ENCODE peak calls at places on chromosomes 12 and 14, in four cellular contexts. One of them, this sample, is unnamed.

GRCh38 chr12:26727482-26728204 is 105.4 kb downstream of the ITPR2 start:
- DNase-seq in trophoblast cell: no peak
- DNase-seq in CD8-positive, alpha-beta T cell: no peak
- DNase-seq in AG09309: no peak
- DNase-seq in this sample: no peak

GRCh38 chr12:19230299-19230866 is 100.8 kb downstream of the PLEKHA5 start:
- DNase-seq in trophoblast cell: no peak
- DNase-seq in AG09309: no peak
- DNase-seq in CD8-positive, alpha-beta T cell: no peak
- DNase-seq in this sample: no peak

GRCh38 chr12:84807249-84807648 is 105.3 kb downstream of the SLC6A15 start:
- DNase-seq in trophoblast cell: no peak
- DNase-seq in CD8-positive, alpha-beta T cell: no peak
- DNase-seq in AG09309: no peak
- DNase-seq in this sample: no peak

GRCh38 chr14:60721331-60722162 is 2.6 kb downstream of the SIX4 start:
- DNase-seq in trophoblast cell: peak; percentile 51
- DNase-seq in AG09309: no peak
- DNase-seq in CD8-positive, alpha-beta T cell: peak; percentile 74
- DNase-seq in this sample: no peak

GRCh38 chr12:70920251-70920851 is at the start of gene PTPRR:
- DNase-seq in CD8-positive, alpha-beta T cell: no peak
- DNase-seq in AG09309: no peak
- DNase-seq in trophoblast cell: no peak
- DNase-seq in this sample: no peak

GRCh38 chr14:69580009-69580577 is 5.4 kb upstream of the CCDC177 start:
- DNase-seq in AG09309: peak; percentile 94
- DNase-seq in trophoblast cell: peak; percentile 7
- DNase-seq in CD8-positive, alpha-beta T cell: no peak
- DNase-seq in this sample: no peak

GRCh38 chr14:42779024-42779423 is 1172.3 kb downstream of the LRFN5 start:
- DNase-seq in AG09309: no peak
- DNase-seq in CD8-positive, alpha-beta T cell: no peak
- DNase-seq in trophoblast cell: peak; percentile 26
- DNase-seq in this sample: no peak

GRCh38 chr12:122106891-122107660 is 28.5 kb downstream of the MLXIP start:
- DNase-seq in CD8-positive, alpha-beta T cell: no peak
- DNase-seq in trophoblast cell: no peak
- DNase-seq in AG09309: peak; percentile 42
- DNase-seq in this sample: no peak

GRCh38 chr12:46933947-46934346 is 108.2 kb upstream of the SLC38A4 start:
- DNase-seq in trophoblast cell: peak; percentile 52
- DNase-seq in CD8-positive, alpha-beta T cell: no peak
- DNase-seq in AG09309: peak; percentile 41
- DNase-seq in this sample: peak; percentile 40

GRCh38 chr12:41850046-41850445 is 294.6 kb downstream of the GXYLT1 start:
- DNase-seq in CD8-positive, alpha-beta T cell: no peak
- DNase-seq in AG09309: no peak
- DNase-seq in trophoblast cell: no peak
- DNase-seq in this sample: no peak

GRCh38 chr12:92973614-92974013 is 44.5 kb upstream of the EEA1 start:
- DNase-seq in trophoblast cell: peak; percentile 97
- DNase-seq in AG09309: peak; percentile 78
- DNase-seq in CD8-positive, alpha-beta T cell: no peak
- DNase-seq in this sample: peak; percentile 58

GRCh38 chr14:61298834-61299233 is 17.7 kb upstream of the TMEM30B start:
- DNase-seq in CD8-positive, alpha-beta T cell: no peak
- DNase-seq in trophoblast cell: no peak
- DNase-seq in AG09309: no peak
- DNase-seq in this sample: no peak

GRCh38 chr12:124159655-124160054 is 135.2 kb upstream of the RFLNA start:
- DNase-seq in trophoblast cell: no peak
- DNase-seq in AG09309: no peak
- DNase-seq in CD8-positive, alpha-beta T cell: no peak
- DNase-seq in this sample: no peak

GRCh38 chr14:46368275-46368674 is 283.3 kb downstream of the RPL10L start:
- DNase-seq in trophoblast cell: no peak
- DNase-seq in CD8-positive, alpha-beta T cell: no peak
- DNase-seq in AG09309: no peak
- DNase-seq in this sample: no peak

GRCh38 chr12:30013051-30013450 is 229.3 kb upstream of the TMTC1 start:
- DNase-seq in AG09309: no peak
- DNase-seq in CD8-positive, alpha-beta T cell: no peak
- DNase-seq in trophoblast cell: no peak
- DNase-seq in this sample: no peak

GRCh38 chr12:98351089-98351488 is 164.3 kb upstream of the TMPO start:
- DNase-seq in trophoblast cell: no peak
- DNase-seq in AG09309: no peak
- DNase-seq in CD8-positive, alpha-beta T cell: no peak
- DNase-seq in this sample: no peak

GRCh38 chr14:29906256-29906885 is 21.3 kb downstream of the PRKD1 start:
- DNase-seq in AG09309: no peak
- DNase-seq in CD8-positive, alpha-beta T cell: no peak
- DNase-seq in trophoblast cell: no peak
- DNase-seq in this sample: peak; percentile 97

GRCh38 chr12:49365542-49365941 is 1.7 kb upstream of the SPATS2 start:
- DNase-seq in trophoblast cell: peak; percentile 66
- DNase-seq in CD8-positive, alpha-beta T cell: no peak
- DNase-seq in AG09309: no peak
- DNase-seq in this sample: no peak

DNA sequence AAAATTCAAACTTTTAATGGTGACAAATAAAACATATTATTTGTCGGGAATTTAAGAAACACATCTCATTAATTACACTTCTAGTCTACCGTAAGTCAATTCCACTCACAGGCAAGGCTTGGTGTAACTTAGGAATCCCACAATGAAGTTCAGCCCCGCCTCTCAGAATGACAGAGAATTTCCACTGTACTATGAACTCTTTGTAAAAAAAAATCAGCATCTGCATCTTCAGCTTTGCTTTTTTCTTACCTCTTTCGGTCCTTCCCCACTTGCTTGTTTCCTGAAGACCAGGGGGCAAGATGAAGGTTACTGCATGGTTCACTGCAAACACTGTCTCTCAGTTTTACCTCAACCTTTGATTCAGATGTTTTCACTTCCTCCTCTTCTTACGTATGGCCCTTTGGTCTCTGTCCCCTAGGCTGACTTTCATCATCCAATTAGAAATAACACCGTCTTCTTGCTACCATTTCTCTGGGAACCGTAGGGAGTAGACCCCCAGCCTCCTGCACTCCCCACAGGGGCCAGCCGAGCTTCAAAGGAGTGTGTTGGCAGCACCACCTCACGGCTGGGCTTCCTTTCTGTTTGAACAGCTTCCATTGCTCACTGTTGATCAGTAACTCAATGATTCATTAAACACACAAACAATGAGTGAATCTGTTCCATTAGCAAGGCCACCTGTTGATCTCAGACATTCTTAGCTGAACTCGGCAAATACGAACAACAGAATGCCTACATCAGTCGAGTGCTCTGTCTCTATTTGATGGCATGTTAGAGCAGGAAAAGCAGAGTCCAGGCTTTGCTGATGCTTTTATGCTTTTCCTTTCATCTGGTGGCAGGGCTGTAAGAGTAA is 343.0 kb downstream of the BMP4 start:
- DNase-seq in CD8-positive, alpha-beta T cell: no peak
- DNase-seq in trophoblast cell: no peak
- DNase-seq in AG09309: no peak
- DNase-seq in this sample: peak; percentile 19
- H3K4me3 ChIP-seq in CD8-positive, alpha-beta T cell: no peak overlapping the region
- H3K4me3 ChIP-seq in trophoblast cell: no peak overlapping the region
- H3K4me3 ChIP-seq in AG09309: no peak overlapping the region
- H3K4me3 ChIP-seq in this sample: no peak overlapping the region

GRCh38 chr12:87556985-87557384 is 472.2 kb downstream of the C12orf50 start:
- DNase-seq in CD8-positive, alpha-beta T cell: no peak
- DNase-seq in AG09309: no peak
- DNase-seq in trophoblast cell: peak; percentile 23
- DNase-seq in this sample: no peak
- H3K4me3 ChIP-seq in CD8-positive, alpha-beta T cell: no peak overlapping the region
- H3K4me3 ChIP-seq in AG09309: no peak overlapping the region
- H3K4me3 ChIP-seq in trophoblast cell: no peak overlapping the region
- H3K4me3 ChIP-seq in this sample: no peak overlapping the region

GRCh38 chr12:116881867-116882507 is 746 bp upstream of the HRK start:
- DNase-seq in trophoblast cell: no peak
- DNase-seq in CD8-positive, alpha-beta T cell: no peak
- DNase-seq in AG09309: no peak
- DNase-seq in this sample: no peak

GRCh38 chr12:116880817-116881324 is 370 bp downstream of the HRK start:
- DNase-seq in CD8-positive, alpha-beta T cell: no peak
- DNase-seq in AG09309: no peak
- DNase-seq in trophoblast cell: peak; percentile 73
- DNase-seq in this sample: no peak

GRCh38 chr12:116882742-116883141 is 1.5 kb upstream of the HRK start:
- DNase-seq in trophoblast cell: no peak
- DNase-seq in AG09309: no peak
- DNase-seq in CD8-positive, alpha-beta T cell: no peak
- DNase-seq in this sample: no peak

GRCh38 chr12:116880213-116880816 is 926 bp downstream of the HRK start:
- DNase-seq in CD8-positive, alpha-beta T cell: no peak
- DNase-seq in AG09309: no peak
- DNase-seq in trophoblast cell: peak; percentile 17
- DNase-seq in this sample: no peak

DNA sequence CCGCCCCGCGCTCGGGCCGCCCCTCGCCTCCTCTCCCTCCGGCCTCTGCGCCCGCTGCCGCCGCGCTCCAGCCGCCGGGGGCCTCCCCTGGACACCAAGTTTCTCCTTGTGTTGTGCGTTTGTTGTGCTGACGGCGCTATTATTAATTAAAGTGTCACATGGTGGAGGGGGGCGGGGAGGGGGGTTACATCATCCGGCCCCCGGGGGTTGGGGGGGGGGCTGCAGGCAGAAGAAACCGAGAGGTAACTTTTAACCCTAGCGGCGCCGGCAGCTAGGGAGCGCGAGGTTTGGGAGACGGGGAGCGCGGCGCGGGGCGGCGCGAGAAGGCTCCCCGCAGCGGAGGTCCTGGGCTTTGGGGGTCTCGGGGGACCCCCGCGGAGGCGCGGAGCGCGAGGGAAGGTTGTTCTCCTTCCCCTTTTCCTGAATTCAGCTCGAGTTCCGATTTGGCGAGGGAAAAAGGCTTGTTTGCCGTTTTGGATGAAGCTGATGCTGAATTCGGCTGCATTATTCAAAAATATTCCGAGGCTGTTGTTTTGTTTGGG is at the start of gene HRK:
- DNase-seq in AG09309: no peak
- DNase-seq in trophoblast cell: no peak
- DNase-seq in CD8-positive, alpha-beta T cell: no peak
- DNase-seq in this sample: no peak
- H3K4me3 ChIP-seq in AG09309: peak within 1 kb of the TSS; percentile 11
- H3K4me3 ChIP-seq in trophoblast cell: peak within 1 kb of the TSS; percentile 61
- H3K4me3 ChIP-seq in CD8-positive, alpha-beta T cell: peak within 1 kb of the TSS; percentile 27
- H3K4me3 ChIP-seq in this sample: peak within 1 kb of the TSS; percentile 45

GRCh38 chr14:93430319-93430801 is 379 bp upstream of the UNC79 start:
- DNase-seq in CD8-positive, alpha-beta T cell: no peak
- DNase-seq in AG09309: no peak
- DNase-seq in trophoblast cell: peak; percentile 8
- DNase-seq in this sample: no peak

GRCh38 chr14:93426750-93427149 is 4.0 kb upstream of the UNC79 start:
- DNase-seq in trophoblast cell: no peak
- DNase-seq in CD8-positive, alpha-beta T cell: no peak
- DNase-seq in AG09309: no peak
- DNase-seq in this sample: no peak

DNA sequence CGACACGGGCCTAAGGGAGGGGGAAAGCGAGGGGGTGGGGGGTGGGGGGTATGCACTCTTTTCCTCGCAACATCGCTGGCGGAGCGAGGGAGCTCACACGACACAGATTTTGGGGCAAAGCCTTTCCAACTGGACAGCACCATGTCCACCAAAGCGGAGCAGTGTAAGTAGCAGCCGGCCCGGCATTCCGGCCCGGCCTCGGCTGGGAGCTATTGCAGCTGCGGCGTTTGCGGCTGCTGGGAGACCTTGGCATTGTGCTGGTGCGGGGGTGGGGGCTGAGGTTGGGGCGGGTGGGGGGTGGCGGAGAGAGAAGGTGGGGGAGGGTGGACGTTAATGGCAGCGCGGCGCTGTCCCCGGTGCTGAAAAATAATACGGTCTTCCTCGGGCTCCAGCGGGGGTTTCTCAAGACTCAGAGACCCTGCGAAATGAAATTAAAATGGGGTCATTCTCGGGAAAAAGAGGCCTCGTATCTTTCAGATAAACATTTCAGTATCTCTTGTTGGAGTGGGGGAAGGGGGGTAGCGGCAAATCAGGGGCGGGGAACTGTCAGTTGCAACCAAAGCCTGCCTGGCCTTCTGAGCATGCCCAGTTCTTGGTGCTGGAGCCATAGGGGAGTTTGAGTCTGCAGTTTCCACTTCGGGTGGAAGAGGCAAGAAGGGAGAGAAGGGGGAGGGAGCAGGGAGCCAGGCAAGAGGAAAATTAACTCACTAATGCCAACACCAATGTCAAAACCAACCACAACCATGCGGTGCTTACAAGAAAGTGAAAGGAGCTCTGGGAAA is at the start of gene UNC79:
- DNase-seq in trophoblast cell: peak; percentile 15
- DNase-seq in CD8-positive, alpha-beta T cell: no peak
- DNase-seq in AG09309: no peak
- DNase-seq in this sample: no peak
- H3K4me3 ChIP-seq in trophoblast cell: peak within 1 kb of the TSS; percentile 66
- H3K4me3 ChIP-seq in CD8-positive, alpha-beta T cell: no peak within 1 kb of the TSS
- H3K4me3 ChIP-seq in AG09309: no peak within 1 kb of the TSS
- H3K4me3 ChIP-seq in this sample: no peak within 1 kb of the TSS

This sample was measured in LNCaP clone FGC.